ENCODE peak calls at places on chromosomes 7 and 10, in five cellular contexts. W is HFFc6, S is EL, F is DND-41, Y is iPS-NIHi11. Q is an unnamed sample.

GRCh38 chr7:135920478-135920877 is 56.7 kb downstream of the MTPN start:
- DNase-seq in F (no peak), W (no peak), Y (no peak), S (no peak), Q (no peak)

GRCh38 chr7:118280319-118281012 is 56.0 kb downstream of the ANKRD7 start:
- DNase-seq in Y (no peak), S (no peak), F (no peak), W (no peak), Q (no peak)

GRCh38 chr10:23293145-23293724 is 51.4 kb downstream of the C10orf67 start:
- DNase-seq in F (peak; percentile 58), Y (peak; percentile 54), S (peak; percentile 39), W (peak; percentile 7), Q (peak; percentile 36)

GRCh38 chr7:151812967-151813366 is 63.9 kb downstream of the PRKAG2 start:
- DNase-seq in F (no peak), W (no peak), S (no peak), Y (no peak), Q (no peak)

GRCh38 chr7:45133352-45133751 is 21.9 kb upstream of the TBRG4 start:
- DNase-seq in S (no peak), F (no peak), Y (no peak), W (no peak), Q (no peak)

GRCh38 chr7:52634996-52635395 is 400.4 kb upstream of the POM121L12 start:
- DNase-seq in S (no peak), W (no peak), F (no peak), Y (no peak), Q (peak; percentile 6)

GRCh38 chr7:121302214-121302745 is 26.5 kb upstream of the WNT16 start:
- DNase-seq in W (peak; percentile 81), S (peak; percentile 93), Y (no peak), F (no peak), Q (peak; percentile 91)

GRCh38 chr7:31633454-31633853 is 53.6 kb upstream of the PPP1R17 start:
- DNase-seq in W (no peak), F (no peak), Y (no peak), S (no peak), Q (no peak)

GRCh38 chr10:122461367-122461728 is at the start of gene HTRA1:
- DNase-seq in S (peak; percentile 58), Y (peak; percentile 91), F (no peak), W (peak; percentile 26), Q (peak; percentile 62)

GRCh38 chr7:5670173-5670933 is 111.1 kb downstream of the RNF216 start:
- DNase-seq in F (no peak), S (no peak), W (no peak), Y (no peak), Q (peak; percentile 31)

GRCh38 chr7:47552631-47553030 is 29.3 kb downstream of the TNS3 start:
- DNase-seq in Y (no peak), S (peak; percentile 69), W (peak; percentile 57), F (no peak), Q (peak; percentile 48)

GRCh38 chr10:62082729-62083412 is 181.4 kb downstream of the ARID5B start:
- DNase-seq in W (peak; percentile 51), F (no peak), Y (no peak), S (no peak), Q (peak; percentile 21)

GRCh38 chr7:76071316-76072242 is 23.7 kb downstream of the MDH2 start:
- DNase-seq in F (no peak), S (no peak), Y (no peak), W (no peak), Q (no peak)

GRCh38 chr7:31782411-31782991 is 95.5 kb downstream of the PPP1R17 start:
- DNase-seq in F (peak; percentile 17), Y (peak; percentile 69), W (peak; percentile 18), S (peak; percentile 83), Q (peak; percentile 76)

GRCh38 chr10:132909491-132910071 is 32.8 kb downstream of the CFAP46 start:
- DNase-seq in F (no peak), W (no peak), S (no peak), Y (no peak), Q (no peak)

GRCh38 chr7:55533050-55533728 is 39.1 kb downstream of the VOPP1 start:
- DNase-seq in W (peak; percentile 29), Y (no peak), S (peak; percentile 62), F (peak; percentile 92), Q (peak; percentile 72)